ENCODE peak calls at places on chromosomes 6 and 20, in seven cellular contexts. R is MCF 10A, Q is AG04450, L is GM06990, N is nephron progenitor cell, K is GM13977, T is lower leg skin. H is an unnamed sample.

GRCh38 chr6:101703311-101703710 is 309.8 kb downstream of the GRIK2 start:
- DNase-seq in N (no peak), T (no peak), Q (no peak), K (no peak), L (no peak), R (no peak), H (no peak)

GRCh38 chr6:5584072-5584471 is 322.8 kb downstream of the FARS2 start:
- DNase-seq in K (no peak), T (no peak), Q (peak; percentile 48), N (no peak), R (no peak), L (no peak), H (no peak)

GRCh38 chr6:2783188-2783957 is 18.2 kb downstream of the WRNIP1 start:
- DNase-seq in N (no peak), T (no peak), R (no peak), K (no peak), Q (no peak), L (no peak), H (no peak)

GRCh38 chr20:37800618-37801017 is 102.3 kb upstream of the VSTM2L start:
- DNase-seq in N (no peak), T (no peak), R (no peak), K (no peak), L (no peak), Q (no peak), H (no peak)

GRCh38 chr6:30463651-30464618 is 25.4 kb upstream of the HLA-E start:
- DNase-seq in R (no peak), T (no peak), K (no peak), Q (no peak), L (peak; percentile 53), N (peak; percentile 9), H (peak; percentile 34)

GRCh38 chr6:16803294-16804006 is 42.2 kb upstream of the ATXN1 start:
- DNase-seq in T (no peak), Q (peak; percentile 66), R (no peak), L (no peak), K (no peak), N (peak; percentile 69), H (no peak)

GRCh38 chr6:92848901-92849300 is 570.5 kb downstream of the EPHA7 start:
- DNase-seq in K (no peak), Q (no peak), R (no peak), N (no peak), L (no peak), T (no peak), H (no peak)

GRCh38 chr6:32947552-32948465 is 5.1 kb downstream of the HLA-DMA start:
- DNase-seq in L (no peak), Q (no peak), T (no peak), K (no peak), N (peak; percentile 42), R (peak; percentile 69), H (no peak)

GRCh38 chr6:96301023-96301422 is 220.6 kb upstream of the UFL1 start:
- DNase-seq in R (no peak), T (no peak), L (no peak), N (no peak), Q (no peak), K (no peak), H (no peak)

GRCh38 chr6:11553824-11554223 is 16.3 kb downstream of the TMEM170B start:
- DNase-seq in Q (no peak), L (no peak), R (no peak), K (no peak), T (no peak), N (no peak), H (no peak)

GRCh38 chr6:133170602-133171001 is 70.6 kb upstream of the EYA4 start:
- DNase-seq in T (no peak), K (no peak), L (no peak), Q (no peak), R (no peak), N (no peak), H (no peak)

GRCh38 chr6:116429111-116429510 is 32.1 kb upstream of the CALHM6 start:
- DNase-seq in R (no peak), L (no peak), T (no peak), N (no peak), Q (no peak), K (no peak), H (no peak)

GRCh38 chr6:135012764-135013163 is 41.9 kb downstream of the HBS1L start:
- DNase-seq in L (no peak), Q (peak; percentile 34), K (no peak), N (no peak), R (no peak), T (no peak), H (no peak)

GRCh38 chr20:11438412-11438811 is 479.3 kb upstream of the BTBD3 start:
- DNase-seq in N (no peak), R (no peak), Q (no peak), K (no peak), L (no peak), T (no peak), H (no peak)

GRCh38 chr6:148968636-148969270 is 221.9 kb downstream of the UST start:
- DNase-seq in Q (no peak), T (no peak), N (no peak), R (no peak), L (no peak), K (no peak), H (no peak)

GRCh38 chr6:140160494-140160893 is 786.0 kb upstream of the CITED2 start:
- DNase-seq in K (no peak), R (no peak), T (no peak), L (no peak), Q (no peak), N (no peak), H (no peak)

GRCh38 chr20:40284611-40285010 is 404.4 kb downstream of the MAFB start:
- DNase-seq in K (no peak), T (no peak), L (no peak), Q (no peak), R (peak; percentile 38), N (no peak), H (no peak)

GRCh38 chr6:132907915-132908314 is 93.5 kb downstream of the RPS12 start:
- DNase-seq in K (no peak), R (peak; percentile 65), T (no peak), Q (peak; percentile 62), N (no peak), L (no peak), H (no peak)

GRCh38 chr6:157514659-157515496 is 133.9 kb downstream of the ZDHHC14 start:
- DNase-seq in L (no peak), N (no peak), Q (no peak), R (peak; percentile 66), T (no peak), K (no peak), H (no peak)

GRCh38 chr20:63458170-63459069 is 14.0 kb downstream of the KCNQ2 start:
- DNase-seq in L (no peak), N (no peak), K (no peak), T (no peak), R (no peak), Q (no peak), H (no peak)

GRCh38 chr6:41427642-41428401 is 92.4 kb downstream of the NCR2 start:
- DNase-seq in K (peak; percentile 56), N (peak; percentile 55), T (no peak), R (peak; percentile 53), Q (no peak), L (peak; percentile 51), H (peak; percentile 58)

GRCh38 chr6:127403636-127404035 is 55.6 kb downstream of the KIAA0408 start:
- DNase-seq in Q (no peak), N (no peak), K (peak; percentile 29), R (no peak), L (peak; percentile 34), T (no peak), H (peak; percentile 38)

GRCh38 chr20:61218886-61219480 is 33.1 kb upstream of the CDH4 start:
- DNase-seq in N (no peak), Q (no peak), R (no peak), T (no peak), L (no peak), K (no peak), H (no peak)

DNA sequence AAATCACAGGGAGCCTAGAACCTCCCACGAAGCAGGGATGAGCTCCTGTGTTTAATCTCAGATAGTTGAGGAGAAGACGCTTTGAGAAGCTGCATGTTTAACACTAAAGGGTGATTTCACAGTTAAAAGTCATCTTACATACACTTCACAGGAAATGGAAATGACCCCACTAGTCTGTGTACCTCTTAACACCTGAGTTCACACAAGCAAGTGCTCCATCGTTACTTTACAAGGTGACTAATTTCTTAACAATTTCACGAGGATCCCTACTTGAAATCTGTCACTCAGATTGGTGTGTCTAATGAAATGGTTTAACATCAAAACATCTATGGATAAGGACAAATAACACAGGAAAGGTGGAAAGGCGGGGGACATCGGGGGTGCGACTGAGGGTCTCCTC is 93.8 kb upstream of the RPS6KA2 start:
- DNase-seq in T (no peak), R (no peak), L (no peak), Q (no peak), N (no peak), K (no peak), H (no peak)
- TF ChIP-seq CTCF in T (no peak), R (no peak), L (no peak), Q (no peak), N (no peak), K (no peak), H (no peak)

DNA sequence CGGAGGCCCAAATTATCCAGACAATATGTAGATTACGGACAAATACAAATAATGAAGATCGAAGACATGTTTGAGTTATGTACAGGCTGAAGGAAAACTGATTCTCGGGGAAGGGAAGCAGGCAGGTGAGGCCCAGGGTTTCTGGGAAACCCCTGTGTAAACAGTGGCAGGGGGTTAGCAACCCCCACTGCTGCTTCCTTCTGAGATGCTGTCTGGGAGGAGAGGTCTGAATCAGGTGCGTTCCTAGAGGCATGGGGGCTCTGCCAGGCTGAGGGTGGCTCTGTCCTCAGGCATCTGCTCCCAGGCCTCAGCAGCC is 7.2 kb upstream of the MDGA1 start:
- DNase-seq in T (no peak), K (no peak), Q (no peak), N (no peak), R (no peak), L (no peak), H (no peak)
- TF ChIP-seq CTCF in T (no peak), K (no peak), Q (no peak), N (no peak), R (no peak), L (no peak), H (no peak)

GRCh38 chr20:48207505-48207904 is 422.2 kb upstream of the SULF2 start:
- DNase-seq in K (no peak), Q (no peak), L (no peak), R (no peak), T (no peak), N (no peak), H (no peak)
- TF ChIP-seq CTCF in K (no peak), Q (no peak), L (no peak), R (no peak), T (no peak), N (no peak), H (no peak)

GRCh38 chr6:54737247-54737646 is 109.3 kb upstream of the FAM83B start:
- DNase-seq in L (peak; percentile 1), K (peak; percentile 9), T (no peak), Q (no peak), R (no peak), N (peak; percentile 23), H (peak; percentile 24)
- TF ChIP-seq CTCF in L (peak; percentile 73), K (peak; percentile 47), T (no peak), Q (peak; percentile 20), R (peak; percentile 24), N (no peak), H (peak; percentile 25)

DNA sequence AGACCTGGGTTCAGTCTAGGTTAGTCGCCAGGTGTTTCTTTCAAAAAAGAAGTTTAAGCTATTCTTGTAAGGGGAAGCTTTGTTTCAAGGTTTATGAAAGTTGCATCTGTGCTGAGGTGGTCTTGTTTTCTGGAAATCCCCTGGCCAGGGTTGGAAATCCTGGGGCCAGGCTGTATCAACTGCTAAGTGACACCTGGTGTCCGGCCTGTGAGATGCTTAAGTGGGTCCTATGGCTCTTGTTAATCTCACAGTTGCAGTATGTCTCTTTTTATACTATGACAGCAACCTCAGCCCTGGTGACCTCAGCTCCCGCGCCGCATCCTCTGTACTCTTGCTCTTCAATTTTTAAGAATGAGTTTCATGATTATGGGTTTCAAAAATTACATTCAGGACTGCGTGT is 72.0 kb downstream of the CHMP4B start:
- DNase-seq in T (no peak), L (peak; percentile 80), N (no peak), R (no peak), Q (no peak), K (peak; percentile 82), H (peak; percentile 75)
- TF ChIP-seq CTCF in T (no peak), L (peak; percentile 45), N (no peak), R (no peak), Q (no peak), K (peak; percentile 26), H (no peak)

H was measured in GM13976.